ENCODE peak calls at places on chromosome 14, in eight cellular contexts. P is ELR; E is Kasumi-1; Y is NCI-H1048; C is stimulated activated CD4-positive, alpha-beta T cell treated with anti-CD3 and anti-CD28 coated beads, Interleukin-1b, Interleukin-23, amount 100 ng/mL, for 48 hours; X is adrenal gland; I is NCI-H1105; K is stimulated activated CD8-positive, alpha-beta memory T cell treated with anti-CD3 and anti-CD28 coated beads, Interleukin-4, amount 100 ng/mL, for 24 hours. L is an unnamed sample.

GRCh38 chr14:99883866-99884650 is 90.8 kb downstream of the EML1 start:
- DNase-seq in X (no peak), E (no peak), K (no peak), Y (no peak), P (no peak), I (no peak), C (no peak), L (no peak)

GRCh38 chr14:61813101-61813596 is 50.9 kb downstream of the SNAPC1 start:
- DNase-seq in P (no peak), X (no peak), E (no peak), Y (no peak), K (no peak), I (no peak), C (no peak), L (peak)

GRCh38 chr14:22143360-22143759 is 445.7 kb downstream of the DAD1 start:
- DNase-seq in Y (no peak), P (no peak), I (no peak), K (no peak), X (no peak), C (no peak), E (no peak), L (no peak)

GRCh38 chr14:91694643-91695042 is 37.2 kb downstream of the CATSPERB start:
- DNase-seq in P (no peak), X (no peak), C (no peak), I (no peak), K (no peak), Y (no peak), E (no peak), L (no peak)

GRCh38 chr14:72788972-72789728 is 104.8 kb downstream of the DPF3 start:
- DNase-seq in K (no peak), Y (no peak), P (no peak), X (no peak), C (no peak), E (no peak), I (no peak), L (peak)

GRCh38 chr14:26204362-26204953 is 393.4 kb downstream of the NOVA1 start:
- DNase-seq in X (no peak), K (no peak), I (peak), P (no peak), E (no peak), C (no peak), Y (no peak), L (peak)

GRCh38 chr14:91202234-91202974 is 42.1 kb downstream of the GPR68 start:
- DNase-seq in C (no peak), X (peak), K (no peak), E (peak), P (peak), I (no peak), Y (no peak), L (peak)

GRCh38 chr14:78848234-78848820 is 678.2 kb downstream of the NRXN3 start:
- DNase-seq in I (peak), C (no peak), E (peak), P (peak), Y (no peak), K (no peak), X (peak), L (peak)

GRCh38 chr14:56817396-56817921 is 7.2 kb upstream of the OTX2 start:
- DNase-seq in I (no peak), Y (no peak), X (no peak), E (no peak), C (no peak), P (no peak), K (no peak), L (no peak)

GRCh38 chr14:21056520-21057163 is 980 bp upstream of the RNASE8 start:
- DNase-seq in P (peak), Y (no peak), E (no peak), K (no peak), C (no peak), I (no peak), X (no peak), L (no peak)